ENCODE peak calls at places on chromosomes 11 and 22, in four cellular contexts. F is gastrocnemius medialis; I is BE2C; L is naive thymus-derived CD4-positive, alpha-beta T cell. Z is an unnamed sample.

GRCh38 chr22:44870021-44870420 is 117.6 kb downstream of the ARHGAP8 start:
- DNase-seq in F (no peak), I (peak; percentile 54), L (no peak), Z (no peak)

GRCh38 chr22:46798041-46798365 is 35.6 kb downstream of the TBC1D22A start:
- DNase-seq in F (no peak), I (no peak), L (no peak), Z (no peak)

GRCh38 chr11:86625981-86626380 is 46.4 kb downstream of the ME3 start:
- DNase-seq in F (no peak), I (no peak), L (no peak), Z (no peak)

GRCh38 chr11:123187221-123187620 is 7.8 kb downstream of the CLMP start:
- DNase-seq in F (no peak), I (no peak), L (no peak), Z (no peak)

GRCh38 chr22:34669001-34669400 is 397.0 kb upstream of the ISX start:
- DNase-seq in F (no peak), I (no peak), L (no peak), Z (no peak)

GRCh38 chr11:78916759-78917158 is 342.1 kb upstream of the NARS2 start:
- DNase-seq in F (no peak), I (no peak), L (no peak), Z (no peak)

GRCh38 chr11:19777342-19778102 is 64.9 kb downstream of the NAV2 start:
- DNase-seq in F (no peak), I (no peak), L (no peak), Z (no peak)

GRCh38 chr22:30212363-30212995 is 34.1 kb downstream of the LIF start:
- DNase-seq in F (peak; percentile 34), I (no peak), L (no peak), Z (peak; percentile 58)

GRCh38 chr11:119897576-119897975 is 168.6 kb upstream of the NECTIN1 start:
- DNase-seq in F (no peak), I (no peak), L (no peak), Z (no peak)

GRCh38 chr11:6610591-6610990 is 1.4 kb downstream of the TAF10 start:
- DNase-seq in F (no peak), I (no peak), L (no peak), Z (no peak)

GRCh38 chr11:20672575-20672974 is 3.2 kb downstream of the NELL1 start:
- DNase-seq in F (no peak), I (no peak), L (no peak), Z (no peak)

GRCh38 chr11:128629516-128630106 is 42.3 kb upstream of the ETS1 start:
- DNase-seq in F (no peak), I (no peak), L (no peak), Z (no peak)

GRCh38 chr11:11155962-11156815 is 196.9 kb downstream of the CSNK2A3 start:
- DNase-seq in F (no peak), I (peak; percentile 25), L (peak; percentile 57), Z (no peak)

GRCh38 chr11:86374121-86374520 is 566 bp upstream of the CCDC81 start:
- DNase-seq in F (no peak), I (no peak), L (no peak), Z (no peak)

GRCh38 chr22:36758792-36759271 is 17.1 kb downstream of the IFT27 start:
- DNase-seq in F (no peak), I (no peak), L (no peak), Z (no peak)

GRCh38 chr22:27624042-27624441 is 177.5 kb downstream of the MN1 start:
- DNase-seq in F (no peak), I (no peak), L (no peak), Z (no peak)

GRCh38 chr22:30250713-30251267 is 4.2 kb upstream of the LIF start:
- DNase-seq in F (no peak), I (no peak), L (no peak), Z (no peak)

GRCh38 chr11:18791175-18792065 is at the start of gene PTPN5:
- DNase-seq in F (no peak), I (no peak), L (no peak), Z (no peak)

GRCh38 chr11:8330416-8330815 is 66.7 kb upstream of the LMO1 start:
- DNase-seq in F (no peak), I (no peak), L (no peak), Z (no peak)

GRCh38 chr11:129950319-129951034 is 52.2 kb downstream of the PRDM10 start:
- DNase-seq in F (peak; percentile 33), I (no peak), L (no peak), Z (peak; percentile 43)

GRCh38 chr11:859394-860131 is 16.9 kb downstream of the TSPAN4 start:
- DNase-seq in F (no peak), I (peak; percentile 90), L (no peak), Z (peak; percentile 86)

GRCh38 chr22:36194971-36195370 is 6.6 kb downstream of the APOL4 start:
- DNase-seq in F (peak; percentile 53), I (peak; percentile 69), L (no peak), Z (peak; percentile 49)

GRCh38 chr11:27313157-27313821 is 49.7 kb downstream of the CCDC34 start:
- DNase-seq in F (no peak), I (no peak), L (no peak), Z (no peak)

GRCh38 chr11:31412946-31413345 is 43.3 kb downstream of the DNAJC24 start:
- DNase-seq in F (no peak), I (no peak), L (no peak), Z (no peak)

GRCh38 chr22:29308791-29309262 is 2.4 kb downstream of the GAS2L1 start:
- DNase-seq in F (no peak), I (no peak), L (no peak), Z (no peak)

GRCh38 chr22:31977939-31978338 is 33.6 kb downstream of the YWHAH start:
- DNase-seq in F (no peak), I (no peak), L (no peak), Z (no peak)

GRCh38 chr11:11857769-11858168 is 16.0 kb downstream of the USP47 start:
- DNase-seq in F (no peak), I (no peak), L (no peak), Z (no peak)

GRCh38 chr11:44178381-44178780 is 82.9 kb downstream of the EXT2 start:
- DNase-seq in F (peak; percentile 18), I (no peak), L (no peak), Z (no peak)

GRCh38 chr11:73946798-73947458 is 3.9 kb upstream of the DNAJB13 start:
- DNase-seq in F (no peak), I (no peak), L (no peak), Z (no peak)

GRCh38 chr11:44766972-44767278 is 40.2 kb downstream of the TSPAN18 start:
- DNase-seq in F (no peak), I (no peak), L (no peak), Z (peak; percentile 35)

GRCh38 chr11:18312663-18313420 is 9.1 kb downstream of the HPS5 start:
- DNase-seq in F (no peak), I (no peak), L (no peak), Z (no peak)

GRCh38 chr11:133695376-133695775 is 149.9 kb downstream of the SPATA19 start:
- DNase-seq in F (no peak), I (no peak), L (no peak), Z (no peak)

GRCh38 chr11:32511926-32512325 is 71.7 kb upstream of the EIF3M start:
- DNase-seq in F (no peak), I (no peak), L (no peak), Z (no peak)

GRCh38 chr22:35616043-35616442 is 1.1 kb downstream of the MB start:
- DNase-seq in F (no peak), I (no peak), L (no peak), Z (no peak)

GRCh38 chr11:119728226-119728626 is 774 bp downstream of the NECTIN1 start:
- DNase-seq in F (no peak), I (no peak), L (no peak), Z (no peak)

GRCh38 chr11:13635804-13636203 is 32.7 kb upstream of the FAR1 start:
- DNase-seq in F (no peak), I (no peak), L (no peak), Z (no peak)

GRCh38 chr11:6615882-6616585 is 3.2 kb downstream of the TPP1 start:
- DNase-seq in F (no peak), I (no peak), L (no peak), Z (peak; percentile 14)

DNA sequence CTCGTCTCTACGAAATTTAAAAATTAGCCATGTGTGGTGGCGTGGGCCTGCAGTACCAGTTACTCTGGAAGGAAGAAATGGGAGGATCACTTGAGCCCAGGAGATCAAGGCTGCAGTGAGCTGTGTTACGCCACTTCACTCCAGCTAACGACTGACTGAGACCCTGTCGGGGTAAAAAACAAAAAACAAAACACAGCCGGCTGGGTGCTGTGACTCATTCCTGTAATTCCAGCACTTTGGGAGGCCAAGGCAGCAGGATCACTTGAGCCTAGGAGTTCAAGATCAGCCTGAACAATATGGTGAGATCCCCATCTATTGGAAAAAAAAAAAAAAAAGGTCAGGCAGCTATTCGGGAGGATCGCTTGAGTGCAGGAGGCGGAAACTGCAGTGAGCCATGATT is 2.4 kb downstream of the PAFAH1B2 start:
- DNase-seq in F (no peak), I (no peak), L (no peak), Z (no peak)
- H3K4me3 ChIP-seq in F (no peak overlapping the region), I (no peak overlapping the region), L (no peak overlapping the region), Z (no peak overlapping the region)

GRCh38 chr11:77884829-77885190 is 63.9 kb downstream of the AAMDC start:
- DNase-seq in F (no peak), I (no peak), L (no peak), Z (no peak)

GRCh38 chr11:77884186-77884828 is 63.4 kb downstream of the AAMDC start:
- DNase-seq in F (no peak), I (no peak), L (no peak), Z (no peak)

GRCh38 chr11:77879218-77879617 is 58.3 kb downstream of the AAMDC start:
- DNase-seq in F (peak; percentile 52), I (peak; percentile 42), L (no peak), Z (peak; percentile 47)

GRCh38 chr11:77883775-77884174 is 62.8 kb downstream of the AAMDC start:
- DNase-seq in F (no peak), I (no peak), L (no peak), Z (no peak)

GRCh38 chr11:77882396-77882795 is 61.5 kb downstream of the AAMDC start:
- DNase-seq in F (no peak), I (no peak), L (no peak), Z (no peak)
- H3K27me3 ChIP-seq in F (no peaks in the 10 kb centered on the region), I (no peaks in the 10 kb centered on the region), L (no peaks in the 10 kb centered on the region), Z (no peaks in the 10 kb centered on the region)

GRCh38 chr22:22123960-22124278 is 120.7 kb upstream of the VPREB1 start:
- DNase-seq in F (no peak), I (no peak), L (no peak), Z (no peak)

GRCh38 chr22:22123118-22123959 is 121.2 kb upstream of the VPREB1 start:
- DNase-seq in F (no peak), I (no peak), L (no peak), Z (no peak)

GRCh38 chr22:22125579-22126468 is 118.8 kb upstream of the VPREB1 start:
- DNase-seq in F (no peak), I (no peak), L (no peak), Z (no peak)

GRCh38 chr22:22125028-22125578 is 119.5 kb upstream of the VPREB1 start:
- DNase-seq in F (no peak), I (no peak), L (no peak), Z (no peak)

DNA sequence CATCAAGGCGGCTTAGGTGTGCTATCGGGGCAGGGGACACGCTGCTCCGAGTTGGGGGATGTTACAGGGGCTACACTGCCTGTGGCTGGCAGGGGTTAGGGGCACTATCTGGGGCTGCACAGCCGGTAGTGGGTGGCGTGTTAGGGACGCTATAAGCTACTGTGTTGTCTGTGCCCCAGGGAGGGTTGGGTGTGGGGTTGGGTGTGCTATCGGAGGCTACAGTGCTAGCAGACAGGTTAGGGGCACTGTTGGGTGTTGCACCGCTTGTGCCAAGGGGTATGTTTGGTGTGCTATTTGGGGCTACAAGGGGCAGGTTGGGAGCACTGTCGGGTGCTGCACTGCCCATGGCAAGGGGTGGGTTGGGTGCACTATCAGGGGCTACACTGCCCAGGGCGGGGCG is 120.2 kb upstream of the VPREB1 start:
- DNase-seq in F (no peak), I (no peak), L (no peak), Z (no peak)
- H3K4me3 ChIP-seq in F (no peak overlapping the region), I (no peak overlapping the region), L (no peak overlapping the region), Z (no peak overlapping the region)

GRCh38 chr22:38843716-38844660 is at the start of gene NPTXR:
- DNase-seq in F (peak; percentile 36), I (peak; percentile 80), L (no peak), Z (peak; percentile 61)
- H3K27me3 ChIP-seq in F (peaks cover 9% of the 10 kb centered on the region), I (no peaks in the 10 kb centered on the region), L (no peaks in the 10 kb centered on the region), Z (no peaks in the 10 kb centered on the region)

Z was measured in uterus.